ENCODE peak calls at places on chromosomes 6 and 20, in seven cellular contexts. T is GM10248, P is T-helper 9 cell, V is hepatocyte, A is HFF-Myc, S is GM19239, B is AG09309. L is an unnamed sample.

GRCh38 chr6:112979830-112980229 is 632.7 kb downstream of the RFPL4B start:
- DNase-seq in T (no peak), P (no peak), V (peak; percentile 14), A (peak; percentile 27), S (no peak), B (peak; percentile 46), L (no peak)

GRCh38 chr20:54133434-54134427 is 40.1 kb downstream of the CYP24A1 start:
- DNase-seq in T (no peak), P (no peak), V (peak; percentile 67), A (no peak), S (no peak), B (no peak), L (no peak)

GRCh38 chr20:17643531-17644188 is 38.4 kb downstream of the RRBP1 start:
- DNase-seq in T (no peak), P (no peak), V (no peak), A (no peak), S (no peak), B (no peak), L (no peak)

GRCh38 chr20:16701296-16701695 is 28.5 kb upstream of the SNRPB2 start:
- DNase-seq in T (peak; percentile 18), P (peak; percentile 14), V (no peak), A (no peak), S (no peak), B (no peak), L (no peak)

GRCh38 chr6:154485784-154486183 is 24.7 kb downstream of the CNKSR3 start:
- DNase-seq in T (no peak), P (no peak), V (no peak), A (no peak), S (no peak), B (no peak), L (no peak)

GRCh38 chr20:25252686-25253421 is 5.0 kb downstream of the PYGB start:
- DNase-seq in T (no peak), P (no peak), V (peak; percentile 28), A (no peak), S (no peak), B (no peak), L (no peak)

GRCh38 chr6:170091639-170092579 is 199.0 kb downstream of the DLL1 start:
- DNase-seq in T (no peak), P (no peak), V (no peak), A (no peak), S (no peak), B (no peak), L (peak; percentile 10)

GRCh38 chr6:130961148-130961547 is 101.9 kb downstream of the EPB41L2 start:
- DNase-seq in T (no peak), P (no peak), V (no peak), A (no peak), S (no peak), B (no peak), L (no peak)

GRCh38 chr6:16948376-16948775 is 153.5 kb upstream of the STMND1 start:
- DNase-seq in T (no peak), P (no peak), V (no peak), A (peak; percentile 67), S (no peak), B (no peak), L (no peak)

GRCh38 chr6:80437186-80437585 is 330.7 kb downstream of the BCKDHB start:
- DNase-seq in T (no peak), P (no peak), V (no peak), A (no peak), S (no peak), B (no peak), L (no peak)

GRCh38 chr6:21342496-21342895 is 251.1 kb upstream of the SOX4 start:
- DNase-seq in T (no peak), P (no peak), V (no peak), A (no peak), S (no peak), B (no peak), L (no peak)

L was measured in heart left ventricle.